ENCODE peak calls at places on chromosomes 5 and 9, in six cellular contexts. Y is progenitor cell of endocrine pancreas, C is choroid plexus epithelial cell, J is GM12864, O is kidney epithelial cell, U is bronchial epithelial cell. T is an unnamed sample.

GRCh38 chr5:78766412-78766762 is 117.8 kb upstream of the LHFPL2 start:
- DNase-seq in O (no peak), C (no peak), Y (no peak), U (no peak), J (no peak), T (no peak)

GRCh38 chr5:38556115-38556598 is 289 bp downstream of the LIFR start:
- DNase-seq in O (no peak), Y (no peak), J (no peak), U (no peak), C (no peak), T (no peak)

GRCh38 chr9:134054891-134055811 is 12.7 kb downstream of the BRD3 start:
- DNase-seq in J (no peak), O (no peak), C (no peak), Y (no peak), U (no peak), T (no peak)

GRCh38 chr5:139685886-139686285 is 37.7 kb downstream of the CXXC5 start:
- DNase-seq in U (no peak), J (no peak), O (no peak), C (no peak), Y (no peak), T (no peak)

GRCh38 chr9:107734231-107735014 is 244.9 kb upstream of the KLF4 start:
- DNase-seq in J (no peak), O (no peak), C (peak; percentile 96), Y (no peak), U (peak; percentile 76), T (no peak)

GRCh38 chr9:14466429-14466818 is 152.5 kb upstream of the NFIB start:
- DNase-seq in O (no peak), U (no peak), Y (no peak), J (no peak), C (no peak), T (no peak)

GRCh38 chr5:166166071-166166470 is 2125.4 kb upstream of the WWC1 start:
- DNase-seq in O (no peak), J (no peak), Y (no peak), C (no peak), U (no peak), T (no peak)

GRCh38 chr5:104952876-104953275 is 1390.3 kb upstream of the NUDT12 start:
- DNase-seq in U (no peak), C (no peak), J (no peak), O (no peak), Y (no peak), T (no peak)

GRCh38 chr5:43215073-43215631 is 23.1 kb downstream of the NIM1K start:
- DNase-seq in Y (no peak), C (peak; percentile 58), O (no peak), J (no peak), U (peak; percentile 69), T (no peak)

GRCh38 chr9:112334319-112334828 is 955 bp upstream of the PTBP3 start:
- DNase-seq in Y (no peak), J (no peak), O (no peak), C (peak; percentile 42), U (peak; percentile 59), T (no peak)

GRCh38 chr9:33159058-33159759 is 7.9 kb downstream of the B4GALT1 start:
- DNase-seq in Y (no peak), U (peak; percentile 60), J (no peak), O (no peak), C (peak; percentile 78), T (no peak)

GRCh38 chr5:11390369-11390768 is 513.9 kb downstream of the CTNND2 start:
- DNase-seq in C (no peak), J (no peak), Y (no peak), O (no peak), U (peak; percentile 2), T (no peak)

GRCh38 chr5:168123853-168124528 is 167.5 kb upstream of the WWC1 start:
- DNase-seq in U (peak; percentile 37), O (no peak), C (no peak), Y (no peak), J (no peak), T (no peak)

GRCh38 chr5:137440800-137441199 is 58.3 kb downstream of the SPOCK1 start:
- DNase-seq in U (peak; percentile 6), O (no peak), J (no peak), C (no peak), Y (no peak), T (no peak)

GRCh38 chr9:132032584-132032945 is 47.1 kb downstream of the MED27 start:
- DNase-seq in Y (no peak), U (no peak), J (no peak), O (no peak), C (no peak), T (no peak)

GRCh38 chr9:82546131-82546530 is 516.8 kb downstream of the RASEF start:
- DNase-seq in C (no peak), U (no peak), J (no peak), Y (no peak), O (no peak), T (no peak)

GRCh38 chr5:1736065-1736464 is 63.6 kb downstream of the MRPL36 start:
- DNase-seq in O (no peak), U (no peak), J (no peak), C (no peak), Y (no peak), T (no peak)

GRCh38 chr9:88953401-88954029 is 37.8 kb upstream of the S1PR3 start:
- DNase-seq in U (no peak), Y (no peak), C (peak; percentile 47), O (no peak), J (no peak), T (no peak)

GRCh38 chr5:94362857-94363256 is 255.5 kb downstream of the KIAA0825 start:
- DNase-seq in U (peak; percentile 89), C (no peak), O (no peak), J (no peak), Y (no peak), T (no peak)

GRCh38 chr9:115913666-115914065 is 239.9 kb upstream of the PAPPA start:
- DNase-seq in O (no peak), C (peak; percentile 79), U (no peak), Y (no peak), J (no peak), T (no peak)

GRCh38 chr9:127905788-127906191 is 6.4 kb upstream of the ST6GALNAC6 start:
- DNase-seq in C (no peak), U (no peak), Y (no peak), O (no peak), J (no peak), T (no peak)

GRCh38 chr5:150545246-150545645 is 37.3 kb downstream of the NDST1 start:
- DNase-seq in Y (no peak), U (no peak), C (no peak), J (no peak), O (no peak), T (no peak)

GRCh38 chr9:135379540-135380267 is 99.9 kb upstream of the PPP1R26 start:
- DNase-seq in U (no peak), O (no peak), Y (no peak), C (no peak), J (no peak), T (no peak)

GRCh38 chr9:5326893-5327548 is 12.7 kb downstream of the RLN1 start:
- DNase-seq in O (no peak), U (peak; percentile 50), Y (peak; percentile 66), C (peak; percentile 7), J (no peak), T (no peak)

GRCh38 chr9:87792831-87793288 is 66.9 kb downstream of the CTSL start:
- DNase-seq in C (peak; percentile 93), O (no peak), U (peak; percentile 49), Y (no peak), J (peak; percentile 81), T (no peak)

GRCh38 chr5:36728697-36729543 is 122.5 kb downstream of the SLC1A3 start:
- DNase-seq in Y (no peak), O (peak; percentile 23), U (peak; percentile 71), J (no peak), C (peak; percentile 84), T (no peak)

GRCh38 chr9:68934319-68934644 is 79.6 kb downstream of the PRKACG start:
- DNase-seq in C (no peak), U (no peak), Y (no peak), J (no peak), O (no peak), T (no peak)

GRCh38 chr9:37302277-37302676 is 120.2 kb upstream of the GRHPR start:
- DNase-seq in Y (no peak), U (no peak), C (peak; percentile 35), J (peak; percentile 89), O (no peak), T (no peak)

GRCh38 chr5:73944581-73944980 is 318.6 kb downstream of the ARHGEF28 start:
- DNase-seq in O (no peak), C (no peak), U (no peak), J (no peak), Y (no peak), T (no peak)

GRCh38 chr9:126520453-126520852 is 93.3 kb upstream of the LMX1B start:
- DNase-seq in U (no peak), C (no peak), J (no peak), Y (no peak), O (no peak), T (no peak)

GRCh38 chr9:128987800-128988199 is 40.3 kb downstream of the NUP188 start:
- DNase-seq in U (peak; percentile 52), J (no peak), C (peak; percentile 74), O (peak; percentile 4), Y (no peak), T (no peak)

GRCh38 chr5:7754490-7754889 is 96.4 kb downstream of the CFAP90 start:
- DNase-seq in Y (no peak), U (no peak), O (no peak), C (no peak), J (no peak), T (no peak)

GRCh38 chr9:79477955-79478751 is 93.6 kb upstream of the TLE4 start:
- DNase-seq in Y (peak; percentile 13), J (no peak), C (peak; percentile 57), O (peak; percentile 9), U (peak; percentile 97), T (no peak)
- TF ChIP-seq CTCF in Y (peak; percentile 61), J (peak; percentile 68), C (peak; percentile 73), O (peak; percentile 65), U (peak; percentile 31), T (no peak)

GRCh38 chr5:175847503-175847902 is 23.9 kb upstream of the CPLX2 start:
- DNase-seq in U (no peak), O (no peak), Y (no peak), C (peak; percentile 54), J (no peak), T (no peak)
- TF ChIP-seq CTCF in U (no peak), O (peak; percentile 34), Y (peak; percentile 34), C (peak; percentile 60), J (peak; percentile 35), T (no peak)

GRCh38 chr5:147346006-147346561 is 111.3 kb downstream of the STK32A start:
- DNase-seq in C (no peak), O (no peak), J (no peak), Y (no peak), U (no peak), T (no peak)
- TF ChIP-seq CTCF in C (peak; percentile 18), O (peak; percentile 7), J (no peak), Y (no peak), U (no peak), T (no peak)

GRCh38 chr5:90793183-90793582 is 234.6 kb downstream of the ADGRV1 start:
- DNase-seq in Y (no peak), O (no peak), J (no peak), U (no peak), C (no peak), T (no peak)
- TF ChIP-seq CTCF in Y (no peak), O (no peak), J (no peak), U (no peak), C (peak; percentile 40), T (no peak)

GRCh38 chr5:172002310-172002709 is 4.1 kb downstream of the FBXW11 start:
- DNase-seq in C (peak; percentile 49), O (no peak), J (no peak), Y (no peak), U (peak; percentile 49), T (no peak)
- TF ChIP-seq CTCF in C (peak; percentile 63), O (peak; percentile 52), J (peak; percentile 65), Y (peak; percentile 52), U (peak; percentile 52), T (peak; percentile 22)

GRCh38 chr5:170338933-170339779 is 41.6 kb upstream of the LCP2 start:
- DNase-seq in J (no peak), U (peak; percentile 3), C (no peak), O (no peak), Y (no peak), T (no peak)
- TF ChIP-seq CTCF in J (peak; percentile 96), U (peak; percentile 67), C (peak; percentile 32), O (no peak), Y (peak; percentile 20), T (no peak)

T was measured in mesothelial cell of epicardium.